ENCODE peak calls at places on chromosome 17, in six cellular contexts. P is heart right ventricle, H is endothelial cell of umbilical vein, V is MM.1S, Z is pancreas, Q is cardiac muscle cell. W is an unnamed sample.

GRCh38 chr17:75151893-75152292 is 2.4 kb downstream of the JPT1 start:
- DNase-seq in Z (no peak), P (no peak), Q (no peak), H (no peak), V (no peak), W (no peak)

GRCh38 chr17:8155341-8156173 is 3.4 kb upstream of the PER1 start:
- DNase-seq in H (no peak), V (no peak), Q (no peak), Z (no peak), P (no peak), W (peak; percentile 40)

GRCh38 chr17:55295411-55296170 is 30.8 kb downstream of the HLF start:
- DNase-seq in H (peak; percentile 65), P (no peak), Q (peak; percentile 65), Z (peak; percentile 40), V (peak; percentile 46), W (peak; percentile 41)

GRCh38 chr17:71117461-71117860 is 948.1 kb downstream of the KCNJ2 start:
- DNase-seq in P (no peak), V (no peak), H (no peak), Q (peak; percentile 20), Z (no peak), W (no peak)

GRCh38 chr17:35849469-35850348 is 19.0 kb downstream of the HEATR9 start:
- DNase-seq in P (no peak), V (peak; percentile 67), Z (peak; percentile 11), H (peak; percentile 65), Q (peak; percentile 90), W (peak; percentile 22)

GRCh38 chr17:50020841-50021599 is 26.0 kb upstream of the DLX3 start:
- DNase-seq in Z (no peak), V (no peak), P (no peak), Q (no peak), H (no peak), W (no peak)

GRCh38 chr17:82103588-82104451 is 5.8 kb upstream of the FASN start:
- DNase-seq in P (peak; percentile 57), Z (peak; percentile 61), Q (peak; percentile 38), V (no peak), H (no peak), W (peak; percentile 80)

GRCh38 chr17:80264048-80264792 is 3.6 kb downstream of the RNF213 start:
- DNase-seq in P (no peak), V (peak; percentile 15), Q (no peak), Z (no peak), H (no peak), W (no peak)

GRCh38 chr17:80519091-80519781 is 25.4 kb upstream of the RPTOR start:
- DNase-seq in Q (no peak), Z (no peak), P (no peak), H (peak; percentile 65), V (no peak), W (no peak)

GRCh38 chr17:37219876-37220608 is 155.7 kb upstream of the C17orf78 start:
- DNase-seq in H (peak; percentile 16), Z (no peak), P (no peak), Q (no peak), V (no peak), W (no peak)

GRCh38 chr17:37213927-37214326 is 161.9 kb upstream of the C17orf78 start:
- DNase-seq in Q (no peak), P (no peak), Z (no peak), V (no peak), H (no peak), W (no peak)

GRCh38 chr17:37221865-37222264 is 153.9 kb upstream of the C17orf78 start:
- DNase-seq in Q (no peak), P (no peak), V (no peak), H (no peak), Z (no peak), W (no peak)

GRCh38 chr17:37220609-37220953 is 155.2 kb upstream of the C17orf78 start:
- DNase-seq in P (no peak), Z (no peak), V (peak; percentile 12), Q (peak; percentile 52), H (peak; percentile 49), W (no peak)

GRCh38 chr17:37218849-37219248 is 156.9 kb upstream of the C17orf78 start:
- DNase-seq in Z (no peak), Q (no peak), P (no peak), V (no peak), H (no peak), W (no peak)
- H3K27ac ChIP-seq in Z (no peak overlapping the region), Q (no peak overlapping the region), P (no peak overlapping the region), V (no peak overlapping the region), H (no peak overlapping the region), W (no peak overlapping the region)

DNA sequence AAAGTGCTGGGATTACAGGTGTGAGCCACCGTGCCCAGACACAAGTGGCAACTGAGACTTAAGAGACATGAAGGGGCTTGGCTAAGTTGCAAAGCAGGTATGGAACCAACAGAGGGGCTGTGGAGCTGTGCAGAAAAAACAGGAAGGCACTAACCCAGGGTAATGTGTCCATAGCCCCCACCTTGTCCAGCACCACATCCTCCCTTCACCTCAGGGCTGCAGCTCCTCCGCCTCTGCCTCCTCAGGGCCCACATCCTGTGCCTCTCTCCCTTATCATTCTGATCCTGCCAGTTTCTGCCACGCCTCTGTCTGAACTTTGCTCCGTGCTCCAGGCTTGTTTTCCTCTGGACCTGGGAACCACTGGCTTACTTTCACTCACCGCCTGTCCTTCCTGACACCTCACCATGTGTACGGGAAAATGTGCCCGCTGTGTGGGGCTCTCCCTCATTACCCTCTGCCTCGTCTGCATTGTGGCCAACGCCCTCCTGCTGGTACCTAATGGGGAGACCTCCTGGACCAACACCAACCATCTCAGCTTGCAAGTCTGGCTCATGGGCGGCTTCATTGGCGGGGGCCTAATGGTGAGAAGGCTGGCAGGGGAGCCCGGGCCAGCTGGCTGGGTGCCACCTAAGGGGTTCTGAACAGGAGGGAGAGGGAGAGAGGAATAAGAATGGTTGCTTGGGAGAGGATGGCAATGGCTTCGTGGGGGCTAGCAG is at the start of gene TM4SF5:
- DNase-seq in Q (no peak), V (no peak), Z (peak; percentile 14), H (no peak), P (no peak), W (no peak)
- TF ChIP-seq CTCF in Q (no peak), V (no peak), Z (no peak), H (no peak), P (no peak), W (no peak)

DNA sequence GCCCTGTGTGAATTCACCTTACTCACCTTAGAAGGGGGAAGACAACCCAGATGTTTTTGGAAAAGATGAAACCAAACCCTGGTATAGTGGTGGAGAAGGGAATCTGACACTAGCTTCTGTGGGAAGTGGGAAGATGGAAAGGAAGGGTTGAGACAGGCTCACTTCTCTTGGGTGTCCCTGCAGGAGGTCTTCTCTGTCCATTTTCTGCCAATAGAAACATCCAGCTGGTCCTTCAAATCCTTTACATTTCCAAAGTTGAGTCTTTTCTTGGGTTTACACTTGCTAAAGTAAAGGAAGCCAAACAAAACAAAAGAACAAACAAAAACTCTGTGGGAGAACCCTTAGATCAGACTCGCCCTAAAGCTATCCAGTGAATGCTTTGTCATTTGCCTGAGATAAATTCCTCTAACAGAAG is 10.2 kb downstream of the HOXB1 start:
- DNase-seq in V (no peak), H (no peak), Q (no peak), P (no peak), Z (no peak), W (no peak)
- H3K4me1 ChIP-seq in V (peaks cover 11% of the 10 kb centered on the region), H (no peaks in the 10 kb centered on the region), Q (peaks cover 17% of the 10 kb centered on the region), P (no peaks in the 10 kb centered on the region), Z (no peaks in the 10 kb centered on the region), W (peaks cover 4% of the 10 kb centered on the region)

GRCh38 chr17:47665655-47666054 is 15.9 kb downstream of the KPNB1 start:
- DNase-seq in H (no peak), P (no peak), Z (no peak), V (no peak), Q (peak; percentile 84), W (no peak)

GRCh38 chr17:47670064-47670463 is 20.3 kb downstream of the KPNB1 start:
- DNase-seq in H (no peak), V (no peak), Z (no peak), P (no peak), Q (no peak), W (no peak)

GRCh38 chr17:47669060-47669459 is 19.3 kb downstream of the KPNB1 start:
- DNase-seq in Q (no peak), Z (no peak), P (no peak), H (no peak), V (no peak), W (no peak)

GRCh38 chr17:47660064-47660492 is 10.4 kb downstream of the KPNB1 start:
- DNase-seq in P (no peak), H (no peak), Q (no peak), V (peak; percentile 86), Z (no peak), W (no peak)

GRCh38 chr17:47663997-47664941 is 14.6 kb downstream of the KPNB1 start:
- DNase-seq in Z (peak; percentile 38), Q (peak; percentile 78), H (peak; percentile 80), P (no peak), V (peak; percentile 40), W (peak; percentile 71)
- H3K27ac ChIP-seq in Z (no peak overlapping the region), Q (no peak overlapping the region), H (no peak overlapping the region), P (no peak overlapping the region), V (peak overlapping the region; percentile 3), W (no peak overlapping the region)

GRCh38 chr17:20008242-20009051 is 712 bp upstream of the SPECC1 start:
- DNase-seq in Z (no peak), H (no peak), P (peak; percentile 35), V (no peak), Q (no peak), W (no peak)

GRCh38 chr17:20009052-20009301 is 182 bp upstream of the SPECC1 start:
- DNase-seq in Z (no peak), Q (peak; percentile 58), P (no peak), H (no peak), V (no peak), W (no peak)

GRCh38 chr17:20010886-20011402 is 1.8 kb downstream of the SPECC1 start:
- DNase-seq in Q (no peak), V (no peak), Z (no peak), H (no peak), P (no peak), W (no peak)

GRCh38 chr17:20010099-20010863 is 1.1 kb downstream of the SPECC1 start:
- DNase-seq in Q (peak; percentile 71), Z (peak; percentile 23), H (peak; percentile 61), P (peak; percentile 20), V (peak; percentile 44), W (peak; percentile 42)

DNA sequence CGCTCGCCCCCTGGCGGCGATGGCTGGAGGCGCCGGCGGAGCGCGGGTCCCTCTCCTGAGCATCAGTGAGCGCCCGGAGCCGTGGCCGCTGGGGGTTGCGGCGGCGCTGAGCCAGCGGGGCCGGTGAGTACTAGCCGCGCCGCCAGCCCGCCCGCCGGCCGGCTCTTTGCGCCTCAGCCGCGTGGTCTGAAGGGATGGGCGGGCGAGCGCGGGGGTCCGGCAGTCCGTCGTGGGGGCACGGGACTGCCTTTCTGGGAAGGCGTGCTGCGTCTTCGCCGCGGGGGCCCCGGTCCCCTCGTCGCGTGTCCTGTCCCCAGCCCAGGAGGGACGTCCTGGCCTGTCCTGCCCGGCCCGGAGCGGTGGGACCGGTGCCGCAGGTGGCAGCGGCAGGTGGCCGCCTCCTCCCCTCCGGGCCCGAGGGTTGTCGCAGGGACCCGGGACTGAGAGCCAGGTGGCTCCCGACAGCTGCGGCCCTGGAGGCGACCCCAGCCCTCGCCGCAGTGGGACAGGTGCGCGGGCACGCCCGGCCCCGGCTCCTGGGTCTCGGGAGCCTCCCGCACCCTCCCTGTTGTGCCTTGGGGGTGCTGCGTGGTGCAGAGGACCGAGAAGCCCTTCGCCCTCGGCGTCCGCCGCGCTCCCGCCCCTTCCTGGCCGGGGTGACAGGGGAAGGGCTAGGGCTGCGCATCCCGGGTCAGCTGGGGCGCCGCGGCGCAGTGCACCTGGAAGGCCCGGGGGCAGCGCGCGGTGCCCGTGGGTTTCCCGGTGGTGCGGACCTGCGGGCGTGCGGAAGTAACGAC is at the start of gene SPECC1:
- DNase-seq in Z (peak; percentile 59), H (peak; percentile 71), V (peak; percentile 88), Q (no peak), P (peak; percentile 87), W (peak; percentile 84)
- TF ChIP-seq CTCF in Z (peak; percentile 99), H (peak; percentile 88), V (peak; percentile 85), Q (no peak), P (peak; percentile 91), W (peak; percentile 100)